ENCODE peak calls at places on chromosomes 16 and 17, in six cellular contexts. One of them, this sample, is unnamed.

GRCh38 chr17:73705594-73705993 is 61.3 kb upstream of the SDK2 start:
- DNase-seq in adrenal gland: peak; percentile 59
- DNase-seq in lower lobe of right lung: no peak
- DNase-seq in heart left ventricle: no peak
- DNase-seq in GM23338: no peak
- DNase-seq in cardiac muscle cell: no peak
- DNase-seq in this sample: no peak

GRCh38 chr17:68197091-68197996 is 50.5 kb upstream of the AMZ2 start:
- DNase-seq in cardiac muscle cell: no peak
- DNase-seq in lower lobe of right lung: no peak
- DNase-seq in adrenal gland: no peak
- DNase-seq in heart left ventricle: no peak
- DNase-seq in GM23338: peak; percentile 51
- DNase-seq in this sample: no peak

GRCh38 chr16:17117906-17118577 is 352.7 kb downstream of the XYLT1 start:
- DNase-seq in GM23338: no peak
- DNase-seq in heart left ventricle: no peak
- DNase-seq in adrenal gland: no peak
- DNase-seq in lower lobe of right lung: no peak
- DNase-seq in cardiac muscle cell: no peak
- DNase-seq in this sample: no peak

GRCh38 chr16:85435298-85435697 is 177.8 kb upstream of the GSE1 start:
- DNase-seq in GM23338: no peak
- DNase-seq in cardiac muscle cell: no peak
- DNase-seq in heart left ventricle: no peak
- DNase-seq in lower lobe of right lung: no peak
- DNase-seq in adrenal gland: no peak
- DNase-seq in this sample: no peak

GRCh38 chr17:83119987-83120864 is 40.8 kb downstream of the METRNL start:
- DNase-seq in heart left ventricle: peak; percentile 66
- DNase-seq in lower lobe of right lung: peak; percentile 73
- DNase-seq in cardiac muscle cell: no peak
- DNase-seq in GM23338: peak; percentile 63
- DNase-seq in adrenal gland: no peak
- DNase-seq in this sample: peak; percentile 81

GRCh38 chr16:74257061-74257460 is 39.6 kb upstream of the PSMD7 start:
- DNase-seq in GM23338: no peak
- DNase-seq in heart left ventricle: no peak
- DNase-seq in cardiac muscle cell: no peak
- DNase-seq in lower lobe of right lung: no peak
- DNase-seq in adrenal gland: no peak
- DNase-seq in this sample: peak; percentile 12

GRCh38 chr17:59038734-59039133 is 67.9 kb downstream of the TRIM37 start:
- DNase-seq in cardiac muscle cell: no peak
- DNase-seq in GM23338: no peak
- DNase-seq in heart left ventricle: no peak
- DNase-seq in adrenal gland: peak; percentile 58
- DNase-seq in lower lobe of right lung: no peak
- DNase-seq in this sample: no peak

GRCh38 chr16:30609002-30609927 is 924 bp downstream of the ZNF689 start:
- DNase-seq in adrenal gland: peak; percentile 58
- DNase-seq in cardiac muscle cell: peak; percentile 39
- DNase-seq in heart left ventricle: peak; percentile 69
- DNase-seq in lower lobe of right lung: peak; percentile 74
- DNase-seq in GM23338: peak; percentile 70
- DNase-seq in this sample: peak; percentile 65

GRCh38 chr17:75077490-75078096 is 10.2 kb upstream of the SLC16A5 start:
- DNase-seq in heart left ventricle: peak; percentile 90
- DNase-seq in GM23338: peak; percentile 66
- DNase-seq in cardiac muscle cell: no peak
- DNase-seq in adrenal gland: peak; percentile 84
- DNase-seq in lower lobe of right lung: peak; percentile 88
- DNase-seq in this sample: peak; percentile 82

GRCh38 chr17:36069131-36069530 is 5.1 kb downstream of the CCL18 start:
- DNase-seq in cardiac muscle cell: no peak
- DNase-seq in lower lobe of right lung: no peak
- DNase-seq in GM23338: no peak
- DNase-seq in adrenal gland: no peak
- DNase-seq in heart left ventricle: no peak
- DNase-seq in this sample: no peak

GRCh38 chr17:17152385-17152784 is 53.7 kb downstream of the PLD6 start:
- DNase-seq in adrenal gland: peak; percentile 31
- DNase-seq in lower lobe of right lung: peak; percentile 66
- DNase-seq in cardiac muscle cell: no peak
- DNase-seq in GM23338: no peak
- DNase-seq in heart left ventricle: no peak
- DNase-seq in this sample: no peak

GRCh38 chr16:1216681-1217400 is 8.2 kb downstream of the TPSG1 start:
- DNase-seq in adrenal gland: no peak
- DNase-seq in GM23338: no peak
- DNase-seq in cardiac muscle cell: no peak
- DNase-seq in heart left ventricle: no peak
- DNase-seq in lower lobe of right lung: no peak
- DNase-seq in this sample: no peak

GRCh38 chr16:68823401-68823800 is 19.9 kb upstream of the TANGO6 start:
- DNase-seq in lower lobe of right lung: no peak
- DNase-seq in adrenal gland: no peak
- DNase-seq in heart left ventricle: no peak
- DNase-seq in GM23338: peak; percentile 69
- DNase-seq in cardiac muscle cell: no peak
- DNase-seq in this sample: no peak

GRCh38 chr16:85142129-85142513 is 29.8 kb upstream of the CIBAR2 start:
- DNase-seq in cardiac muscle cell: no peak
- DNase-seq in lower lobe of right lung: no peak
- DNase-seq in heart left ventricle: no peak
- DNase-seq in GM23338: no peak
- DNase-seq in adrenal gland: no peak
- DNase-seq in this sample: no peak

GRCh38 chr17:57976594-57976993 is 11.5 kb downstream of the VEZF1 start:
- DNase-seq in cardiac muscle cell: no peak
- DNase-seq in heart left ventricle: no peak
- DNase-seq in lower lobe of right lung: no peak
- DNase-seq in GM23338: no peak
- DNase-seq in adrenal gland: no peak
- DNase-seq in this sample: no peak

GRCh38 chr17:46841561-46842379 is 9.6 kb upstream of the WNT9B start:
- DNase-seq in heart left ventricle: no peak
- DNase-seq in cardiac muscle cell: peak; percentile 65
- DNase-seq in GM23338: peak; percentile 78
- DNase-seq in lower lobe of right lung: peak; percentile 44
- DNase-seq in adrenal gland: peak; percentile 32
- DNase-seq in this sample: no peak

GRCh38 chr17:45948881-45949624 is 50.0 kb upstream of the STH start:
- DNase-seq in GM23338: peak; percentile 87
- DNase-seq in adrenal gland: peak; percentile 74
- DNase-seq in cardiac muscle cell: peak; percentile 86
- DNase-seq in lower lobe of right lung: peak; percentile 80
- DNase-seq in heart left ventricle: peak; percentile 87
- DNase-seq in this sample: peak; percentile 73

GRCh38 chr16:74605746-74606520 is 981 bp downstream of the GLG1 start:
- DNase-seq in adrenal gland: no peak
- DNase-seq in heart left ventricle: no peak
- DNase-seq in cardiac muscle cell: no peak
- DNase-seq in lower lobe of right lung: no peak
- DNase-seq in GM23338: no peak
- DNase-seq in this sample: no peak

GRCh38 chr17:77570565-77570898 is 388.0 kb upstream of the TNRC6C start:
- DNase-seq in heart left ventricle: no peak
- DNase-seq in GM23338: no peak
- DNase-seq in adrenal gland: no peak
- DNase-seq in lower lobe of right lung: peak; percentile 30
- DNase-seq in cardiac muscle cell: no peak
- DNase-seq in this sample: no peak

GRCh38 chr16:19289805-19290490 is 4.4 kb downstream of the CLEC19A start:
- DNase-seq in GM23338: peak; percentile 72
- DNase-seq in cardiac muscle cell: peak; percentile 2
- DNase-seq in heart left ventricle: no peak
- DNase-seq in lower lobe of right lung: no peak
- DNase-seq in adrenal gland: no peak
- DNase-seq in this sample: no peak

GRCh38 chr17:46822388-46822921 is 4.0 kb upstream of the WNT3 start:
- DNase-seq in lower lobe of right lung: peak; percentile 64
- DNase-seq in cardiac muscle cell: no peak
- DNase-seq in heart left ventricle: no peak
- DNase-seq in GM23338: peak; percentile 79
- DNase-seq in adrenal gland: no peak
- DNase-seq in this sample: peak; percentile 40

DNA sequence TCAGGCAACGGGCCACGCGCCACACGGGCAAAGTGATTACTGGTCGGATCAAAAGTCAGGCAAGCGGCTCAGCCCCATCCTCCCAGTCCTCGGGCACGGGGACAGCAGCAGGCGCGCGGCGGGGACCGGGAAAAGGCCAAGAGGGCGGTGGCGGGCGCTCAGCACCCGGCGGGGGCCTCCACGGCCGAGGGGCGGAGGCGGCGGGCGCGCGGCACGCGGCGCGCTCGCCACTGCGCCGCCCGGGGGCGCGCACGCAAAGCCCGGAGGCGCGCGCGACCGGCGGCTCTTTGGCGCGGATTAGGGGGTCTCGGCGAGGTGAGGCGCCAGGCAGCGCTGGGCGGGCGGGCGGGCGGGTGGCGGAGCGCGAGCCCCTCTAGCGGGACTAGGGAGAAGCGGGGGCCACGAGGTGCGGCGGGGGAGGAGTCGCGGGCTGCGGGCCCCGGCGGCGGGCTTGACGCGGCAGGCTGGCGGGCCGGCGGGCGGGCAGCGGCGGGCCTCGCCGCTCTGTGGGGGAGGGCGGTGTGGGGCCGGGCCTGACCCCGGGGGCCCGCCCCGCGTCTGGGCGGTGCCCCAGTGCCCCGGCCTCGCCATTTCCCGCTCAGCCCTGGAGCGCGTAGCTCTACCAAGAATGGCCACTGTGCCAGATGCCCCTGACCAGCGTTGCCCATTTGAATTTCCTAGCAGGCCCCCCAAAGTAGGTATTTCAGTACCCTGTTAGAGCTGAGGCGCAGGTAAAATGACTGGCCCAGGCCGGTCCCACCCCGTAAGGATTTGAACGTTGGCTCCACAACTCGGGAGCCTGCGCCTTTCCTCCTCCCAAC is at the start of the genes ACACA and TADA2A:
- DNase-seq in heart left ventricle: peak; percentile 90
- DNase-seq in lower lobe of right lung: peak; percentile 87
- DNase-seq in cardiac muscle cell: peak; percentile 85
- DNase-seq in GM23338: peak; percentile 87
- DNase-seq in adrenal gland: peak; percentile 83
- DNase-seq in this sample: peak; percentile 89
- TF ChIP-seq CTCF in heart left ventricle: no peak
- TF ChIP-seq CTCF in lower lobe of right lung: no peak
- TF ChIP-seq CTCF in cardiac muscle cell: no peak
- TF ChIP-seq CTCF in GM23338: no peak
- TF ChIP-seq CTCF in adrenal gland: no peak
- TF ChIP-seq CTCF in this sample: no peak

GRCh38 chr16:79769320-79770243 is 169.0 kb upstream of the MAF start:
- DNase-seq in adrenal gland: no peak
- DNase-seq in lower lobe of right lung: no peak
- DNase-seq in GM23338: no peak
- DNase-seq in heart left ventricle: no peak
- DNase-seq in cardiac muscle cell: no peak
- DNase-seq in this sample: no peak
- H3K4me3 ChIP-seq in adrenal gland: peak overlapping the region; percentile 60
- H3K4me3 ChIP-seq in lower lobe of right lung: peak overlapping the region; percentile 60
- H3K4me3 ChIP-seq in GM23338: peak overlapping the region; percentile 63
- H3K4me3 ChIP-seq in heart left ventricle: peak overlapping the region; percentile 59
- H3K4me3 ChIP-seq in cardiac muscle cell: peak overlapping the region; percentile 49
- H3K4me3 ChIP-seq in this sample: peak overlapping the region; percentile 60

GRCh38 chr16:86504315-86505184 is 5.8 kb upstream of the FOXF1 start:
- DNase-seq in lower lobe of right lung: no peak
- DNase-seq in GM23338: no peak
- DNase-seq in cardiac muscle cell: no peak
- DNase-seq in heart left ventricle: peak; percentile 26
- DNase-seq in adrenal gland: no peak
- DNase-seq in this sample: no peak
- H3K27me3 ChIP-seq in lower lobe of right lung: peaks cover 92% of the 10 kb centered on the region
- H3K27me3 ChIP-seq in GM23338: peaks cover 100% of the 10 kb centered on the region
- H3K27me3 ChIP-seq in cardiac muscle cell: peaks cover 100% of the 10 kb centered on the region
- H3K27me3 ChIP-seq in heart left ventricle: peaks cover 73% of the 10 kb centered on the region
- H3K27me3 ChIP-seq in adrenal gland: peaks cover 96% of the 10 kb centered on the region
- H3K27me3 ChIP-seq in this sample: peaks cover 14% of the 10 kb centered on the region

DNA sequence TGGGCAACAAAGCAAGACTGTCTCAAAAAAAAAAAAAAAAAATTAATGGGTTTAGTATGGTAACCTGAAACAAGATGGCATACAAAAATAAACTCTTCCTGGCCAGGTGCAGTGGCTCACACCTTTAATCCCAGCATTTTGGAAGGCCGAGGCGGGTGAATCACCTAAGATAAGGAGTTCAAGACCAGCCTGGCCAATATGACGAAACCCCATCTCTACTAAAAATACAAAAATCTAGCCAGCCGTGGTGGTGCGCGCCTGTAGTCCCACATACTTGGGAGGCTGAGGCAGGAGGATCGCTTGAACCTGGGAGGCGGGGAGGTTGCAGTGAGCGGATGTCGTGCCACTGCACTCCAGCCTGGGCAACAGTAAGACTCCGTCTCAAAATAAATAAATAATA is 55.7 kb downstream of the PAFAH1B1 start:
- DNase-seq in cardiac muscle cell: no peak
- DNase-seq in heart left ventricle: no peak
- DNase-seq in GM23338: no peak
- DNase-seq in lower lobe of right lung: no peak
- DNase-seq in adrenal gland: no peak
- DNase-seq in this sample: no peak
- TF ChIP-seq CTCF in cardiac muscle cell: no peak
- TF ChIP-seq CTCF in heart left ventricle: no peak
- TF ChIP-seq CTCF in GM23338: no peak
- TF ChIP-seq CTCF in lower lobe of right lung: no peak
- TF ChIP-seq CTCF in adrenal gland: no peak
- TF ChIP-seq CTCF in this sample: no peak

GRCh38 chr17:50931003-50931878 is 65.1 kb upstream of the TOB1 start:
- DNase-seq in adrenal gland: peak; percentile 95
- DNase-seq in GM23338: peak; percentile 90
- DNase-seq in heart left ventricle: peak; percentile 92
- DNase-seq in lower lobe of right lung: peak; percentile 91
- DNase-seq in cardiac muscle cell: peak; percentile 95
- DNase-seq in this sample: peak; percentile 75
- H3K4me3 ChIP-seq in adrenal gland: peak overlapping the region; percentile 27
- H3K4me3 ChIP-seq in GM23338: peak overlapping the region; percentile 66
- H3K4me3 ChIP-seq in heart left ventricle: peak overlapping the region; percentile 39
- H3K4me3 ChIP-seq in lower lobe of right lung: peak overlapping the region; percentile 59
- H3K4me3 ChIP-seq in cardiac muscle cell: peak overlapping the region; percentile 24
- H3K4me3 ChIP-seq in this sample: peak overlapping the region; percentile 43

This sample was measured in GM06990.